ENCODE peak calls at places on chromosome 20, in eight cellular contexts. X, S, K, V, P, O, D and T are unnamed samples.

GRCh38 chr20:10115021-10115420 is 80.2 kb downstream of the ANKEF1 start:
- DNase-seq in X (no peak), S (no peak), K (no peak), V (no peak), P (no peak), O (no peak), D (no peak), T (no peak)

GRCh38 chr20:4591975-4592315 is 129.8 kb upstream of the PRND start:
- DNase-seq in X (no peak), S (no peak), K (no peak), V (no peak), P (no peak), O (no peak), D (no peak), T (no peak)

GRCh38 chr20:43838703-43839060 is 76.0 kb upstream of the TOX2 start:
- DNase-seq in X (no peak), S (no peak), K (no peak), V (no peak), P (no peak), O (no peak), D (no peak), T (peak; percentile 44)

GRCh38 chr20:4040283-4041179 is 25.2 kb upstream of the RNF24 start:
- DNase-seq in X (no peak), S (no peak), K (no peak), V (no peak), P (no peak), O (peak; percentile 45), D (no peak), T (no peak)

GRCh38 chr20:51457281-51457932 is 85.1 kb downstream of the NFATC2 start:
- DNase-seq in X (peak; percentile 69), S (no peak), K (no peak), V (peak; percentile 20), P (no peak), O (peak; percentile 71), D (no peak), T (peak; percentile 41)

GRCh38 chr20:48295445-48295903 is 510.2 kb upstream of the SULF2 start:
- DNase-seq in X (no peak), S (no peak), K (no peak), V (peak; percentile 76), P (no peak), O (no peak), D (no peak), T (no peak)

GRCh38 chr20:9412309-9412708 is 102.1 kb upstream of the LAMP5 start:
- DNase-seq in X (no peak), S (no peak), K (no peak), V (no peak), P (no peak), O (no peak), D (no peak), T (no peak)

GRCh38 chr20:35845561-35845960 is 73.7 kb downstream of the PHF20 start:
- DNase-seq in X (no peak), S (no peak), K (no peak), V (no peak), P (no peak), O (no peak), D (no peak), T (no peak)

GRCh38 chr20:25494506-25495188 is 87.2 kb downstream of the GINS1 start:
- DNase-seq in X (no peak), S (no peak), K (no peak), V (no peak), P (no peak), O (no peak), D (no peak), T (no peak)

GRCh38 chr20:19349879-19350278 is 137.4 kb downstream of the SLC24A3 start:
- DNase-seq in X (no peak), S (no peak), K (no peak), V (no peak), P (no peak), O (no peak), D (no peak), T (no peak)

GRCh38 chr20:61311656-61312387 is 59.8 kb downstream of the CDH4 start:
- DNase-seq in X (no peak), S (no peak), K (no peak), V (no peak), P (no peak), O (no peak), D (no peak), T (no peak)

GRCh38 chr20:41232971-41233926 is 84.3 kb downstream of the ZHX3 start:
- DNase-seq in X (no peak), S (no peak), K (no peak), V (no peak), P (no peak), O (no peak), D (no peak), T (no peak)

GRCh38 chr20:59743767-59744485 is 139.6 kb downstream of the PHACTR3 start:
- DNase-seq in X (no peak), S (no peak), K (no peak), V (peak; percentile 16), P (no peak), O (peak; percentile 26), D (no peak), T (no peak)

GRCh38 chr20:1941226-1941625 is 46.0 kb downstream of the SIRPA start:
- DNase-seq in X (peak; percentile 72), S (no peak), K (no peak), V (no peak), P (no peak), O (no peak), D (no peak), T (no peak)

GRCh38 chr20:53578492-53579222 is 15.0 kb downstream of the ZNF217 start:
- DNase-seq in X (no peak), S (peak; percentile 63), K (no peak), V (peak; percentile 90), P (no peak), O (peak; percentile 84), D (peak; percentile 30), T (peak; percentile 51)

GRCh38 chr20:14009206-14009605 is 13.9 kb downstream of the MACROD2 start:
- DNase-seq in X (no peak), S (no peak), K (no peak), V (no peak), P (no peak), O (no peak), D (no peak), T (no peak)

GRCh38 chr20:4949833-4950178 is 51.5 kb downstream of the SLC23A2 start:
- DNase-seq in X (no peak), S (no peak), K (no peak), V (peak; percentile 51), P (no peak), O (peak; percentile 33), D (no peak), T (no peak)

GRCh38 chr20:36441416-36441815 is 99.9 kb upstream of the MYL9 start:
- DNase-seq in X (no peak), S (peak; percentile 10), K (no peak), V (no peak), P (no peak), O (no peak), D (no peak), T (no peak)

GRCh38 chr20:59785118-59785959 is 148.1 kb downstream of the SYCP2 start:
- DNase-seq in X (no peak), S (no peak), K (no peak), V (no peak), P (no peak), O (no peak), D (no peak), T (no peak)

GRCh38 chr20:60228255-60228654 is 270.0 kb downstream of the CDH26 start:
- DNase-seq in X (no peak), S (no peak), K (no peak), V (no peak), P (peak; percentile 58), O (no peak), D (no peak), T (no peak)

GRCh38 chr20:9447182-9447581 is 67.2 kb upstream of the LAMP5 start:
- DNase-seq in X (no peak), S (no peak), K (no peak), V (no peak), P (no peak), O (no peak), D (no peak), T (no peak)

GRCh38 chr20:14415492-14415891 is 78.1 kb upstream of the FLRT3 start:
- DNase-seq in X (no peak), S (peak; percentile 28), K (no peak), V (peak; percentile 5), P (no peak), O (no peak), D (no peak), T (no peak)

GRCh38 chr20:5198651-5198924 is 71.8 kb downstream of the CDS2 start:
- DNase-seq in X (no peak), S (no peak), K (no peak), V (no peak), P (no peak), O (no peak), D (peak; percentile 14), T (no peak)

GRCh38 chr20:25987073-25987927 is 290.6 kb upstream of the ZNF337 start:
- DNase-seq in X (peak; percentile 30), S (peak; percentile 3), K (peak; percentile 41), V (peak; percentile 59), P (peak; percentile 72), O (peak; percentile 51), D (no peak), T (peak; percentile 62)

GRCh38 chr20:58457083-58457680 is 58.0 kb downstream of the APCDD1L start:
- DNase-seq in X (no peak), S (no peak), K (no peak), V (no peak), P (no peak), O (no peak), D (no peak), T (no peak)

GRCh38 chr20:51454250-51454865 is 88.2 kb downstream of the NFATC2 start:
- DNase-seq in X (no peak), S (no peak), K (no peak), V (no peak), P (no peak), O (no peak), D (no peak), T (no peak)

GRCh38 chr20:25605146-25605545 is 18.7 kb downstream of the NANP start:
- DNase-seq in X (no peak), S (no peak), K (no peak), V (no peak), P (no peak), O (no peak), D (no peak), T (no peak)

GRCh38 chr20:41872986-41873385 is 254.8 kb upstream of the CHD6 start:
- DNase-seq in X (no peak), S (no peak), K (no peak), V (peak; percentile 25), P (no peak), O (no peak), D (no peak), T (no peak)

GRCh38 chr20:17536944-17537444 is 5.8 kb upstream of the BFSP1 start:
- DNase-seq in X (peak; percentile 57), S (peak; percentile 82), K (peak; percentile 27), V (peak; percentile 87), P (peak; percentile 72), O (peak; percentile 79), D (peak; percentile 50), T (peak; percentile 67)

GRCh38 chr20:58433759-58434158 is 44.7 kb downstream of the VAPB start:
- DNase-seq in X (no peak), S (no peak), K (no peak), V (no peak), P (no peak), O (peak; percentile 33), D (no peak), T (no peak)

GRCh38 chr20:10179574-10180298 is 38.9 kb upstream of the SNAP25 start:
- DNase-seq in X (no peak), S (no peak), K (no peak), V (peak; percentile 53), P (no peak), O (no peak), D (no peak), T (no peak)

GRCh38 chr20:4046926-4047325 is 31.6 kb upstream of the RNF24 start:
- DNase-seq in X (no peak), S (no peak), K (no peak), V (no peak), P (no peak), O (no peak), D (no peak), T (no peak)

GRCh38 chr20:58495623-58496428 is 19.4 kb downstream of the APCDD1L start:
- DNase-seq in X (no peak), S (no peak), K (no peak), V (no peak), P (no peak), O (no peak), D (no peak), T (no peak)